ENCODE peak calls at places on chromosomes 12 and 14, in four cellular contexts. V is adrenal gland, B is pancreas, O is AG04450. C is an unnamed sample.

GRCh38 chr12:113788020-113788856 is 177.9 kb downstream of the RBM19 start:
- DNase-seq in O (no peak), V (no peak), B (no peak), C (no peak)

GRCh38 chr14:99541677-99542470 is 60.7 kb downstream of the CCNK start:
- DNase-seq in V (peak; percentile 70), B (no peak), O (no peak), C (no peak)

GRCh38 chr12:124297856-124298255 is 3.0 kb downstream of the RFLNA start:
- DNase-seq in O (no peak), B (no peak), V (no peak), C (no peak)

GRCh38 chr14:37592288-37593274 is 2.5 kb downstream of the FOXA1 start:
- DNase-seq in O (no peak), V (no peak), B (no peak), C (no peak)

GRCh38 chr12:77615331-77615730 is 215.4 kb upstream of the NAV3 start:
- DNase-seq in V (no peak), B (no peak), O (no peak), C (no peak)

GRCh38 chr12:90323217-90323616 is 614.6 kb upstream of the ATP2B1 start:
- DNase-seq in O (no peak), B (no peak), V (no peak), C (no peak)

GRCh38 chr12:92506460-92506859 is 196.3 kb upstream of the PLEKHG7 start:
- DNase-seq in B (peak; percentile 28), V (no peak), O (no peak), C (no peak)

GRCh38 chr14:97536421-97536820 is 739.2 kb downstream of the VRK1 start:
- DNase-seq in V (no peak), O (no peak), B (no peak), C (no peak)

GRCh38 chr12:68234140-68234539 is 8.5 kb upstream of the IL26 start:
- DNase-seq in O (no peak), V (no peak), B (no peak), C (no peak)

GRCh38 chr14:97584528-97584927 is 787.3 kb downstream of the VRK1 start:
- DNase-seq in B (no peak), O (no peak), V (no peak), C (no peak)

GRCh38 chr12:96420255-96420930 is 20.2 kb upstream of the CDK17 start:
- DNase-seq in O (no peak), B (no peak), V (no peak), C (no peak)

GRCh38 chr12:65335021-65335714 is 56.7 kb downstream of the MSRB3 start:
- DNase-seq in B (no peak), V (no peak), O (peak; percentile 77), C (no peak)

GRCh38 chr12:18690653-18691052 is 47.2 kb downstream of the PLCZ1 start:
- DNase-seq in O (peak; percentile 68), B (no peak), V (no peak), C (no peak)

GRCh38 chr14:23437142-23438129 is 2.0 kb upstream of the MYH7 start:
- DNase-seq in O (no peak), V (no peak), B (no peak), C (no peak)

GRCh38 chr12:31481415-31481814 is 109.5 kb downstream of the DENND5B start:
- DNase-seq in V (no peak), O (no peak), B (no peak), C (no peak)

GRCh38 chr12:49098703-49099102 is 4.1 kb upstream of the DHH start:
- DNase-seq in O (no peak), V (no peak), B (no peak), C (no peak)

GRCh38 chr14:77088219-77088618 is 9.8 kb upstream of the CIPC start:
- DNase-seq in V (no peak), O (no peak), B (peak; percentile 60), C (no peak)

GRCh38 chr12:29316772-29317171 is 64.2 kb downstream of the ERGIC2 start:
- DNase-seq in O (no peak), B (peak; percentile 16), V (peak; percentile 75), C (no peak)

GRCh38 chr12:113825705-113826104 is 140.4 kb downstream of the RBM19 start:
- DNase-seq in O (no peak), B (no peak), V (no peak), C (no peak)

GRCh38 chr12:2623472-2623871 is 171.3 kb upstream of the FKBP4 start:
- DNase-seq in O (no peak), V (no peak), B (no peak), C (no peak)

GRCh38 chr12:2627343-2628191 is 167.2 kb upstream of the FKBP4 start:
- DNase-seq in V (no peak), O (no peak), B (no peak), C (no peak)

GRCh38 chr12:2622460-2622859 is 172.3 kb upstream of the FKBP4 start:
- DNase-seq in B (no peak), V (no peak), O (no peak), C (no peak)

GRCh38 chr12:2625267-2625666 is 169.5 kb upstream of the FKBP4 start:
- DNase-seq in B (no peak), V (no peak), O (no peak), C (no peak)

GRCh38 chr12:2624543-2625266 is 170.1 kb upstream of the FKBP4 start:
- DNase-seq in B (no peak), V (no peak), O (no peak), C (peak; percentile 58)
- TF ChIP-seq CTCF in B (no peak), V (no peak), O (peak; percentile 47), C (no peak)

GRCh38 chr12:116267948-116268347 is 9.5 kb downstream of the MED13L start:
- DNase-seq in B (no peak), V (no peak), O (no peak), C (no peak)

GRCh38 chr12:116264525-116265070 is 12.9 kb downstream of the MED13L start:
- DNase-seq in V (no peak), B (no peak), O (no peak), C (no peak)

GRCh38 chr12:116265361-116266128 is 11.9 kb downstream of the MED13L start:
- DNase-seq in V (no peak), O (no peak), B (no peak), C (no peak)

GRCh38 chr12:116266220-116266619 is 11.3 kb downstream of the MED13L start:
- DNase-seq in B (no peak), O (no peak), V (no peak), C (no peak)

DNA sequence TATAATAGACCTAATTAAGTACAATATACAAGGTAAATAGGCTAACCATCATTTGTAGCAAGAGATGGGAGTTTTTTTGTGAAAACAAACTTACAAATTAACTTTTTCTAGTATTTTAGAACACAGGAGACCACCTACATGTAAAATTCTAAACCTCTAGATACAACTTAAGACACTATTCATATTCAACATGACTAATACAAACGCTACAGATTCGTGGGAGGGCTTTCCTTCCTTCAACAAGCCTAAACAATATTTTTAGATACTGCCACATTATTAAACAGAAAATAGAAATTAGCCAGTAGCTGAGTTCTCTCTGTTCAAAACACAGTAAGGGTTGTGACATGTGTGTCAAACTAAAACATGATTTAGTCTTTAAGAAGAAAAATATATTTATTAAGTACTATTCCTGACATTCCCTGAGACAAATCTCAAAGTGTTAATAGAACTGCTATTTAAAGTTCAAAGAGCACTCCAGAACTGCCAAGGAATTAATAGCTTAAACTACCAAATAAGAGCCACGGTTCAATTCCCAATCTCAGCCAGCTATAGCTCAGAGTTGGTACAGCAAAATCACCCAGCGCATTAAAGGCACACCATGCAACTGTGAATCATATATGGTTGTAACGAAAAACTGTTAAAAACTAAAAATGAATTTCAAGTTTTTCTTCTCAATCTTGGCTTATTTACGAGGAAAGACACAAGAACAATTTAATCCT is 10.7 kb downstream of the MED13L start:
- DNase-seq in O (no peak), B (no peak), V (no peak), C (no peak)
- H3K4me3 ChIP-seq in O (no peak overlapping the region), B (no peak overlapping the region), V (no peak overlapping the region), C (no peak overlapping the region)

GRCh38 chr12:57611810-57612710 is 825 bp downstream of the ARHGEF25 start:
- DNase-seq in V (no peak), O (no peak), B (no peak), C (no peak)

GRCh38 chr12:57611116-57611809 is at the start of gene ARHGEF25:
- DNase-seq in V (peak; percentile 60), B (peak; percentile 61), O (no peak), C (peak; percentile 81)

GRCh38 chr12:57609091-57609780 is 2.0 kb upstream of the ARHGEF25 start:
- DNase-seq in B (no peak), V (no peak), O (no peak), C (no peak)

GRCh38 chr12:57609781-57610552 is 1.3 kb upstream of the ARHGEF25 start:
- DNase-seq in O (no peak), B (no peak), V (no peak), C (no peak)

GRCh38 chr12:57610553-57611115 is 601 bp upstream of the ARHGEF25 start:
- DNase-seq in B (no peak), O (no peak), V (peak; percentile 25), C (no peak)
- H3K27ac ChIP-seq in B (no peak overlapping the region), O (no peak overlapping the region), V (peak overlapping the region; percentile 66), C (peak overlapping the region; percentile 68)

DNA sequence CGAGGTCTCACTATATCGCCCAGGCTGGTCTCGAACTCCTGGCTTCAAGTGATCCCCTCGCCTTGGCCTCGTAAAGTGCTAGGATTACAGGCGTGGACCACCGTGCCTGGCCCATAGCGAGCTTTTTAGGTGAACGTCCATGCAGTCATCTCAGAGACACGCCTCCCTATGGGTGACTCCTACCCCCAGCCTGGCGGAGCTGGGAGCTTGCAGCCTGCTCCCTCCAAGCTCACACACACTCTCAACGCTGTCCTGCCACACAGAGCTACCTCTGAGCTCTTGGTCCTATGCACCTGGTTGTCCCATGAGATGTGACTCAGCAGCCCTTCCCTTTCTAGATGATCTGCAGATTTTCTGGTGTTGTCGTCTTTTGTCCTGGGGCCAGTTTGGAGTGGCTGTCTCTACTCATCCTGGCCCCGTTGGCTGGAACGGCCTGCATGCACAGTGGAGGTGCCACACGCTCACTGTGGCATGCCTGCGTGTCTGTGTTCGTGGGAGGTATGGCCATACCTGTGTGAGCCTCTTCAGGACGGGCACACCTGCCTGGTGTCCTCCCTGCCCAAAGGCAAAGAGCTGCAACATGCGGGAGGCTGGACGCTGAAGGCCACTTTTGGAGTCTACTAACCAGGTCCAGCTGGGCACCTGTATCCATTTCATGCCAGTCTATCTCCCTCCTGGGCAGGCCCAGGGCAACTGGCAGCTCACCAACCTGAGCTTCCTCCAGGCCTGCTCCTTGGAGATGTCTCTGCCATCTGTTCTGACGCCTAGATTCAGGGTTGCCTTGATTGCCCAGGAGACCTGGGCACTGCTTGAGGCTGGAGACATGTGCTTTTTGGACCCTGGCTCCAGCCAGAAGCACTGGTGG is 18.1 kb downstream of the CABP1 start:
- DNase-seq in V (no peak), O (no peak), B (no peak), C (no peak)
- TF ChIP-seq CTCF in V (no peak), O (no peak), B (no peak), C (no peak)

GRCh38 chr12:118102609-118103008 is 1.2 kb downstream of the VSIG10 start:
- DNase-seq in B (no peak), O (no peak), V (no peak), C (no peak)
- H3K4me3 ChIP-seq in B (peak overlapping the region; percentile 70), O (peak overlapping the region; percentile 75), V (peak overlapping the region; percentile 11), C (peak overlapping the region; percentile 83)